ENCODE peak calls at places on chromosomes 11 and 22, in eight cellular contexts. One of them, this sample, is unnamed.

GRCh38 chr11:126791446-126791845 is 209.1 kb downstream of the KIRREL3 start:
- DNase-seq in cardiac fibroblast: no peak
- DNase-seq in GM12865: no peak
- DNase-seq in HL-60: no peak
- DNase-seq in transverse colon: no peak
- DNase-seq in MM.1S: no peak
- DNase-seq in A549: no peak
- DNase-seq in AG04450: no peak
- DNase-seq in this sample: no peak

GRCh38 chr11:74453373-74453975 is 13.9 kb downstream of the KCNE3 start:
- DNase-seq in AG04450: peak; percentile 18
- DNase-seq in MM.1S: peak; percentile 62
- DNase-seq in transverse colon: peak; percentile 77
- DNase-seq in cardiac fibroblast: peak; percentile 82
- DNase-seq in GM12865: peak; percentile 74
- DNase-seq in A549: peak; percentile 74
- DNase-seq in HL-60: peak; percentile 50
- DNase-seq in this sample: no peak

GRCh38 chr11:20617346-20617745 is 17.9 kb downstream of the SLC6A5 start:
- DNase-seq in AG04450: no peak
- DNase-seq in HL-60: no peak
- DNase-seq in GM12865: no peak
- DNase-seq in MM.1S: no peak
- DNase-seq in A549: no peak
- DNase-seq in cardiac fibroblast: no peak
- DNase-seq in transverse colon: no peak
- DNase-seq in this sample: no peak

GRCh38 chr11:27255447-27255828 is 107.6 kb downstream of the CCDC34 start:
- DNase-seq in AG04450: peak; percentile 54
- DNase-seq in MM.1S: no peak
- DNase-seq in A549: no peak
- DNase-seq in HL-60: no peak
- DNase-seq in cardiac fibroblast: peak; percentile 62
- DNase-seq in transverse colon: no peak
- DNase-seq in GM12865: no peak
- DNase-seq in this sample: no peak

GRCh38 chr11:93775289-93775688 is 8.8 kb upstream of the MED17 start:
- DNase-seq in AG04450: no peak
- DNase-seq in cardiac fibroblast: peak; percentile 26
- DNase-seq in transverse colon: no peak
- DNase-seq in A549: peak; percentile 4
- DNase-seq in HL-60: no peak
- DNase-seq in MM.1S: no peak
- DNase-seq in GM12865: no peak
- DNase-seq in this sample: no peak

GRCh38 chr11:762421-763072 is 14.7 kb downstream of the GATD1 start:
- DNase-seq in transverse colon: peak; percentile 52
- DNase-seq in GM12865: no peak
- DNase-seq in MM.1S: no peak
- DNase-seq in HL-60: peak; percentile 79
- DNase-seq in AG04450: no peak
- DNase-seq in cardiac fibroblast: peak; percentile 93
- DNase-seq in A549: peak; percentile 71
- DNase-seq in this sample: no peak

GRCh38 chr11:28400236-28401100 is 292.3 kb downstream of the METTL15 start:
- DNase-seq in MM.1S: no peak
- DNase-seq in GM12865: no peak
- DNase-seq in AG04450: peak; percentile 58
- DNase-seq in A549: peak; percentile 4
- DNase-seq in HL-60: no peak
- DNase-seq in cardiac fibroblast: peak; percentile 50
- DNase-seq in transverse colon: no peak
- DNase-seq in this sample: no peak

GRCh38 chr22:17980013-17980510 is 44.3 kb downstream of the MICAL3 start:
- DNase-seq in AG04450: no peak
- DNase-seq in GM12865: no peak
- DNase-seq in HL-60: no peak
- DNase-seq in cardiac fibroblast: no peak
- DNase-seq in MM.1S: no peak
- DNase-seq in A549: no peak
- DNase-seq in transverse colon: no peak
- DNase-seq in this sample: no peak

GRCh38 chr11:132844956-132845355 is 687.3 kb downstream of the OPCML start:
- DNase-seq in AG04450: peak; percentile 77
- DNase-seq in HL-60: no peak
- DNase-seq in A549: no peak
- DNase-seq in GM12865: no peak
- DNase-seq in cardiac fibroblast: peak; percentile 82
- DNase-seq in MM.1S: no peak
- DNase-seq in transverse colon: no peak
- DNase-seq in this sample: no peak

GRCh38 chr22:49258107-49259010 is 569.3 kb downstream of the BRD1 start:
- DNase-seq in AG04450: no peak
- DNase-seq in MM.1S: no peak
- DNase-seq in HL-60: no peak
- DNase-seq in cardiac fibroblast: no peak
- DNase-seq in A549: no peak
- DNase-seq in GM12865: no peak
- DNase-seq in transverse colon: no peak
- DNase-seq in this sample: no peak

GRCh38 chr11:112961751-112962747 is 829 bp downstream of the NCAM1 start:
- DNase-seq in GM12865: no peak
- DNase-seq in MM.1S: no peak
- DNase-seq in transverse colon: peak; percentile 8
- DNase-seq in HL-60: peak; percentile 13
- DNase-seq in AG04450: no peak
- DNase-seq in A549: no peak
- DNase-seq in cardiac fibroblast: no peak
- DNase-seq in this sample: no peak

GRCh38 chr22:37898441-37899181 is 7.5 kb upstream of the MICALL1 start:
- DNase-seq in AG04450: no peak
- DNase-seq in MM.1S: no peak
- DNase-seq in GM12865: no peak
- DNase-seq in transverse colon: no peak
- DNase-seq in A549: peak; percentile 52
- DNase-seq in cardiac fibroblast: no peak
- DNase-seq in HL-60: no peak
- DNase-seq in this sample: no peak

GRCh38 chr11:57294225-57295131 is 30.3 kb downstream of the TNKS1BP1 start:
- DNase-seq in MM.1S: no peak
- DNase-seq in HL-60: no peak
- DNase-seq in transverse colon: peak; percentile 47
- DNase-seq in cardiac fibroblast: peak; percentile 53
- DNase-seq in AG04450: no peak
- DNase-seq in A549: no peak
- DNase-seq in GM12865: no peak
- DNase-seq in this sample: peak; percentile 52

GRCh38 chr22:29524440-29525191 is 28.9 kb downstream of the THOC5 start:
- DNase-seq in MM.1S: peak; percentile 7
- DNase-seq in A549: peak; percentile 26
- DNase-seq in HL-60: no peak
- DNase-seq in cardiac fibroblast: peak; percentile 37
- DNase-seq in AG04450: no peak
- DNase-seq in transverse colon: peak; percentile 22
- DNase-seq in GM12865: peak; percentile 46
- DNase-seq in this sample: no peak

GRCh38 chr22:43099095-43099494 is 9.9 kb upstream of the TTLL1 start:
- DNase-seq in cardiac fibroblast: no peak
- DNase-seq in transverse colon: no peak
- DNase-seq in MM.1S: no peak
- DNase-seq in A549: no peak
- DNase-seq in GM12865: no peak
- DNase-seq in AG04450: no peak
- DNase-seq in HL-60: no peak
- DNase-seq in this sample: no peak

GRCh38 chr11:115501504-115501894 is 2.7 kb downstream of the CADM1 start:
- DNase-seq in cardiac fibroblast: no peak
- DNase-seq in transverse colon: no peak
- DNase-seq in AG04450: no peak
- DNase-seq in A549: no peak
- DNase-seq in MM.1S: no peak
- DNase-seq in HL-60: no peak
- DNase-seq in GM12865: no peak
- DNase-seq in this sample: no peak
- H3K4me3 ChIP-seq in cardiac fibroblast: no peak overlapping the region
- H3K4me3 ChIP-seq in transverse colon: no peak overlapping the region
- H3K4me3 ChIP-seq in AG04450: no peak overlapping the region
- H3K4me3 ChIP-seq in A549: no peak overlapping the region
- H3K4me3 ChIP-seq in MM.1S: peak overlapping the region; percentile 87
- H3K4me3 ChIP-seq in HL-60: no peak overlapping the region
- H3K4me3 ChIP-seq in GM12865: no peak overlapping the region
- H3K4me3 ChIP-seq in this sample: no peak overlapping the region

GRCh38 chr11:60765355-60765754 is 8.7 kb downstream of the MS4A15 start:
- DNase-seq in cardiac fibroblast: no peak
- DNase-seq in transverse colon: no peak
- DNase-seq in GM12865: peak; percentile 84
- DNase-seq in A549: no peak
- DNase-seq in AG04450: no peak
- DNase-seq in HL-60: no peak
- DNase-seq in MM.1S: no peak
- DNase-seq in this sample: no peak

GRCh38 chr11:60764879-60765278 is 8.2 kb downstream of the MS4A15 start:
- DNase-seq in GM12865: peak; percentile 94
- DNase-seq in MM.1S: peak; percentile 91
- DNase-seq in HL-60: no peak
- DNase-seq in AG04450: no peak
- DNase-seq in transverse colon: no peak
- DNase-seq in A549: no peak
- DNase-seq in cardiac fibroblast: no peak
- DNase-seq in this sample: no peak

GRCh38 chr11:60761436-60762190 is 4.9 kb downstream of the MS4A15 start:
- DNase-seq in A549: no peak
- DNase-seq in MM.1S: peak; percentile 48
- DNase-seq in transverse colon: no peak
- DNase-seq in GM12865: peak; percentile 72
- DNase-seq in AG04450: no peak
- DNase-seq in HL-60: no peak
- DNase-seq in cardiac fibroblast: no peak
- DNase-seq in this sample: no peak

GRCh38 chr11:60763692-60764369 is 7.2 kb downstream of the MS4A15 start:
- DNase-seq in A549: no peak
- DNase-seq in HL-60: no peak
- DNase-seq in GM12865: peak; percentile 76
- DNase-seq in transverse colon: no peak
- DNase-seq in AG04450: no peak
- DNase-seq in MM.1S: no peak
- DNase-seq in cardiac fibroblast: no peak
- DNase-seq in this sample: no peak

DNA sequence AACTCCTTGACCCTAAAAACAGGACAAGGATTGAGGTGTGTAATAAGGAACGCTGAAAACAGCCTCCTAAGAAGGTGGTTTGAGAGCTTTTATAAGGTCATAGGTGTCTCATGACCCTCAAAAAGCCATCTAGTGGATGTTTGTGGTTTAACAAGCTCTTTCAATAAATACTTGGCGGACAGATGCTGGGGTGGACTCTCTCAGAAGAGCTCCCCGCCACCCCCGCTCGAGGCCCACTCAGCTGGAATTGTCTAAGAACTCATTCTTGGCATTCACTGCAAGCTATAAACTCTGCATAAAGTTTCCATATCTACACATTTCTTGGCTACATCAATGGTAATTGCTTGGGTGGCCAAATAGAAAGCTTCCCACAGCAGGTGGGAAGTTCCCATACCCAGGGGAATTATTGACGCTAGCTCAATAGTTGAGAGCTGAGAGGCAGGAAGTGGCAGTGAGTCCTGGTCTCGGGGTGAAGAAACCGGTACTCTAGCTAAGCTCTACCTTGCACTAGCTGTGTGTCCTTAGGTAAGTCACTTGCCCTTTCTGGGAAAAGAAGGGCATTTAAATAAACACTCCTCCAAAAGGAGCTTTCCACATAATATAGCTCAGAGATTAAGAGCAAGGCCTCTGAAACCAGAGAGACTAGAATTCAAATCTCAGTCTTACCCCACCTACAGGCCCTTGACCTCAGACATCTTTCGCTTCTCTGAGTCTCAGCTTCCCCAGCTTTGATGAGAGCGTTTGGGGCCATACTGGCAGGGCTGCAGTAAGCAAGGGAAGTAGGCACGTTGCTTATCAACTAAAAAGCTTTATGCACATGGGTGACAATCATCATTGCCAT is 6.4 kb downstream of the MS4A15 start:
- DNase-seq in AG04450: no peak
- DNase-seq in GM12865: peak; percentile 95
- DNase-seq in MM.1S: peak; percentile 23
- DNase-seq in cardiac fibroblast: peak; percentile 26
- DNase-seq in transverse colon: no peak
- DNase-seq in HL-60: no peak
- DNase-seq in A549: peak; percentile 36
- DNase-seq in this sample: no peak
- TF ChIP-seq CTCF in AG04450: peak; percentile 25
- TF ChIP-seq CTCF in GM12865: peak; percentile 59
- TF ChIP-seq CTCF in MM.1S: peak; percentile 33
- TF ChIP-seq CTCF in cardiac fibroblast: no peak
- TF ChIP-seq CTCF in transverse colon: peak; percentile 40
- TF ChIP-seq CTCF in HL-60: peak; percentile 0
- TF ChIP-seq CTCF in A549: peak; percentile 33
- TF ChIP-seq CTCF in this sample: peak; percentile 33

GRCh38 chr11:64008283-64008931 is 22.2 kb downstream of the OTUB1 start:
- DNase-seq in transverse colon: no peak
- DNase-seq in GM12865: no peak
- DNase-seq in MM.1S: no peak
- DNase-seq in AG04450: no peak
- DNase-seq in HL-60: no peak
- DNase-seq in A549: no peak
- DNase-seq in cardiac fibroblast: no peak
- DNase-seq in this sample: no peak

GRCh38 chr11:64007160-64007628 is 21.0 kb downstream of the OTUB1 start:
- DNase-seq in transverse colon: no peak
- DNase-seq in cardiac fibroblast: peak; percentile 25
- DNase-seq in MM.1S: no peak
- DNase-seq in AG04450: no peak
- DNase-seq in A549: peak; percentile 63
- DNase-seq in HL-60: no peak
- DNase-seq in GM12865: no peak
- DNase-seq in this sample: no peak

GRCh38 chr11:64006468-64006867 is 20.2 kb downstream of the OTUB1 start:
- DNase-seq in HL-60: no peak
- DNase-seq in transverse colon: no peak
- DNase-seq in MM.1S: no peak
- DNase-seq in A549: no peak
- DNase-seq in GM12865: no peak
- DNase-seq in cardiac fibroblast: no peak
- DNase-seq in AG04450: no peak
- DNase-seq in this sample: no peak

GRCh38 chr11:64009234-64009633 is 23.0 kb downstream of the OTUB1 start:
- DNase-seq in HL-60: no peak
- DNase-seq in cardiac fibroblast: no peak
- DNase-seq in A549: no peak
- DNase-seq in MM.1S: no peak
- DNase-seq in AG04450: no peak
- DNase-seq in GM12865: no peak
- DNase-seq in transverse colon: no peak
- DNase-seq in this sample: no peak

GRCh38 chr11:64007629-64008282 is 21.5 kb downstream of the OTUB1 start:
- DNase-seq in A549: peak; percentile 86
- DNase-seq in cardiac fibroblast: peak; percentile 38
- DNase-seq in AG04450: no peak
- DNase-seq in GM12865: no peak
- DNase-seq in transverse colon: peak; percentile 65
- DNase-seq in HL-60: no peak
- DNase-seq in MM.1S: no peak
- DNase-seq in this sample: peak; percentile 70
- H3K4me3 ChIP-seq in A549: peak overlapping the region; percentile 42
- H3K4me3 ChIP-seq in cardiac fibroblast: peak overlapping the region; percentile 22
- H3K4me3 ChIP-seq in AG04450: peak overlapping the region; percentile 39
- H3K4me3 ChIP-seq in GM12865: no peak overlapping the region
- H3K4me3 ChIP-seq in transverse colon: peak overlapping the region; percentile 21
- H3K4me3 ChIP-seq in HL-60: no peak overlapping the region
- H3K4me3 ChIP-seq in MM.1S: no peak overlapping the region
- H3K4me3 ChIP-seq in this sample: no peak overlapping the region

GRCh38 chr22:50285568-50286229 is 15.5 kb upstream of the MAPK11 start:
- DNase-seq in AG04450: no peak
- DNase-seq in cardiac fibroblast: no peak
- DNase-seq in A549: no peak
- DNase-seq in GM12865: no peak
- DNase-seq in HL-60: no peak
- DNase-seq in transverse colon: no peak
- DNase-seq in MM.1S: no peak
- DNase-seq in this sample: no peak
- TF ChIP-seq CTCF in AG04450: no peak
- TF ChIP-seq CTCF in cardiac fibroblast: no peak
- TF ChIP-seq CTCF in A549: no peak
- TF ChIP-seq CTCF in GM12865: no peak
- TF ChIP-seq CTCF in HL-60: no peak
- TF ChIP-seq CTCF in transverse colon: no peak
- TF ChIP-seq CTCF in MM.1S: no peak
- TF ChIP-seq CTCF in this sample: no peak